ENCODE peak calls at places on chromosomes 11 and 22, in eight cellular contexts. G is stimulated activated naive B cell treated with anti-CD40 and anti-IgM and Interleukin-4, amounts not matched to agents 10 μg/mL and 1 μg/mL and 100 μg/mL, for 72 hours; O is NCI-H2081; R is stomach; X is stimulated activated effector memory CD8-positive, alpha-beta T cell treated with anti-CD3 and anti-CD28 coated beads, Interleukin-12 subunit alpha, Interleukin-12 subunit beta, amount 100 ng/mL, for 72 hours; C is neuronal stem cell; B is Right ventricle myocardium superior; Q is GM12892. J is an unnamed sample.

GRCh38 chr11:12942157-12942556 is 67.0 kb upstream of the RASSF10 start:
- DNase-seq in C (no peak), G (no peak), R (no peak), Q (no peak), B (no peak), O (no peak), X (no peak), J (no peak)

GRCh38 chr11:118924591-118925585 is 838 bp downstream of the BCL9L start:
- DNase-seq in C (no peak), O (peak), X (peak), Q (peak), G (no peak), B (no peak), R (peak), J (peak)

GRCh38 chr22:42425337-42425988 is 6.7 kb downstream of the NFAM1 start:
- DNase-seq in X (no peak), Q (no peak), B (no peak), C (no peak), G (no peak), O (no peak), R (no peak), J (no peak)

GRCh38 chr11:36376888-36377758 is 81.0 kb downstream of the PRR5L start:
- DNase-seq in G (peak), B (peak), C (peak), X (peak), Q (peak), O (peak), R (peak), J (peak)

GRCh38 chr22:20226760-20227350 is 41.3 kb downstream of the RTN4R start:
- DNase-seq in R (no peak), G (no peak), X (no peak), B (no peak), Q (no peak), O (no peak), C (no peak), J (no peak)

GRCh38 chr22:27842994-27843431 is 41.5 kb upstream of the MN1 start:
- DNase-seq in Q (no peak), O (no peak), G (no peak), C (no peak), X (no peak), R (no peak), B (no peak), J (no peak)

GRCh38 chr22:17074648-17075002 is 10.2 kb upstream of the IL17RA start:
- DNase-seq in O (no peak), Q (no peak), R (no peak), X (no peak), B (no peak), C (no peak), G (no peak), J (no peak)

GRCh38 chr11:45089845-45090499 is 56.5 kb upstream of the PRDM11 start:
- DNase-seq in B (no peak), X (no peak), R (no peak), G (no peak), C (no peak), Q (no peak), O (no peak), J (no peak)

GRCh38 chr22:45671051-45671782 is 417 bp upstream of the ATXN10 start:
- DNase-seq in O (no peak), G (no peak), X (no peak), B (no peak), Q (no peak), R (no peak), C (peak), J (no peak)

GRCh38 chr11:133347988-133348387 is 184.3 kb downstream of the OPCML start:
- DNase-seq in G (no peak), O (no peak), Q (no peak), C (no peak), B (no peak), X (no peak), R (no peak), J (no peak)

GRCh38 chr11:6604081-6604626 is 580 bp downstream of the ILK start:
- DNase-seq in Q (no peak), B (peak), O (no peak), X (no peak), G (peak), C (peak), R (peak), J (peak)

GRCh38 chr11:439315-440064 is 2.3 kb downstream of the ANO9 start:
- DNase-seq in G (no peak), B (peak), X (no peak), Q (no peak), R (no peak), O (no peak), C (no peak), J (no peak)